ENCODE peak calls at places on chromosomes 12 and 14, in ten cellular contexts. K is activated CD4-positive, alpha-beta T cell treated with anti-CD3 and anti-CD28 coated beads, Interleukin-2, amount 10 ng/mL, durations not matched to agents 7 days and 5 days; T is caudate nucleus; D is MG63; L is germinal center; N is H4; R is HT-29; M is sigmoid colon; V is activated T-helper 1 cell treated with Interleukin-2 at 50 U/mL for 16 hours; Q is pons. Y is an unnamed sample.

GRCh38 chr14:72894623-72895378 is 900 bp upstream of the DPF3 start:
- DNase-seq in D (no peak), K (no peak), V (no peak), Q (no peak), T (no peak), M (no peak), R (no peak), L (peak), N (no peak), Y (peak)

GRCh38 chr12:94255428-94255827 is 107.1 kb downstream of the PLXNC1 start:
- DNase-seq in K (no peak), D (no peak), Q (no peak), R (no peak), L (no peak), T (no peak), M (no peak), V (no peak), N (no peak), Y (no peak)

GRCh38 chr12:14185441-14186192 is 179.9 kb upstream of the ATF7IP start:
- DNase-seq in M (no peak), N (peak), V (no peak), D (peak), Q (peak), T (peak), K (peak), R (peak), L (peak), Y (peak)

GRCh38 chr12:57899010-57899662 is 42.2 kb upstream of the ATP23 start:
- DNase-seq in M (peak), L (peak), K (peak), Q (peak), R (no peak), V (peak), D (peak), T (no peak), N (peak), Y (no peak)

GRCh38 chr12:12070674-12071661 is at the start of gene BCL2L14:
- DNase-seq in L (no peak), N (no peak), Q (no peak), T (no peak), R (peak), M (no peak), K (peak), V (no peak), D (no peak), Y (no peak)

GRCh38 chr14:34872822-34873590 is 2.2 kb downstream of the BAZ1A start:
- DNase-seq in Q (peak), T (peak), R (peak), V (no peak), L (peak), D (no peak), K (no peak), M (peak), N (no peak), Y (no peak)

GRCh38 chr12:130752692-130753230 is 36.7 kb upstream of the RIMBP2 start:
- DNase-seq in T (no peak), D (no peak), Q (no peak), L (no peak), V (no peak), N (no peak), R (no peak), K (no peak), M (peak), Y (no peak)

GRCh38 chr12:69662764-69663163 is 36.3 kb downstream of the BEST3 start:
- DNase-seq in M (no peak), V (no peak), Q (no peak), R (no peak), L (no peak), T (no peak), K (no peak), N (no peak), D (no peak), Y (no peak)

GRCh38 chr14:64248689-64249088 is 45.5 kb downstream of the ESR2 start:
- DNase-seq in N (no peak), M (no peak), K (no peak), Q (no peak), D (no peak), V (no peak), T (no peak), L (no peak), R (no peak), Y (no peak)

GRCh38 chr14:64841121-64841611 is 38.5 kb downstream of the SPTB start:
- DNase-seq in K (no peak), M (no peak), R (peak), N (peak), L (no peak), V (no peak), T (no peak), Q (no peak), D (peak), Y (no peak)

GRCh38 chr12:321606-322326 is 59.1 kb upstream of the SLC6A13 start:
- DNase-seq in V (no peak), D (no peak), K (no peak), Q (no peak), T (no peak), L (no peak), R (peak), N (no peak), M (no peak), Y (no peak)

GRCh38 chr14:42277840-42278239 is 671.2 kb downstream of the LRFN5 start:
- DNase-seq in L (no peak), T (no peak), V (no peak), M (no peak), N (no peak), D (no peak), K (no peak), R (no peak), Q (no peak), Y (no peak)

GRCh38 chr12:14213542-14213941 is 151.9 kb upstream of the ATF7IP start:
- DNase-seq in T (no peak), M (no peak), N (no peak), R (no peak), V (no peak), D (no peak), L (no peak), Q (no peak), K (no peak), Y (no peak)

GRCh38 chr14:65095633-65096205 is 6.6 kb downstream of the MAX start:
- DNase-seq in Q (peak), V (no peak), K (no peak), D (peak), T (peak), N (no peak), M (peak), L (no peak), R (no peak), Y (peak)

GRCh38 chr14:45679852-45680251 is 426.9 kb upstream of the MIS18BP1 start:
- DNase-seq in K (no peak), L (no peak), D (no peak), Q (no peak), T (no peak), M (no peak), V (no peak), R (peak), N (peak), Y (no peak)

GRCh38 chr12:44015333-44015941 is 179.6 kb downstream of the TMEM117 start:
- DNase-seq in V (no peak), K (peak), R (peak), N (peak), T (no peak), L (peak), M (no peak), D (no peak), Q (peak), Y (no peak)

GRCh38 chr12:112850343-112850742 is 56.4 kb upstream of the OAS1 start:
- DNase-seq in M (no peak), Q (peak), K (no peak), D (no peak), L (no peak), R (no peak), V (no peak), N (no peak), T (peak), Y (peak)

GRCh38 chr14:86796221-86797074 is 1196.5 kb downstream of the GALC start:
- DNase-seq in K (no peak), R (no peak), N (no peak), Q (peak), T (no peak), V (no peak), M (no peak), L (no peak), D (no peak), Y (no peak)

GRCh38 chr12:29426516-29426915 is 45.5 kb upstream of the ERGIC2 start:
- DNase-seq in T (no peak), V (no peak), K (no peak), Q (no peak), M (no peak), R (no peak), N (no peak), L (no peak), D (no peak), Y (no peak)

Y was measured in anterior cingulate cortex.